ENCODE peak calls at places on chromosomes 11 and 22, in four cellular contexts. S is IMR-90, P is mesenchymal stem cell, I is OCI-LY7. W is an unnamed sample.

GRCh38 chr11:102293873-102294601 is 23.2 kb upstream of the BIRC3 start:
- DNase-seq in P (peak), I (peak), S (peak), W (peak)

GRCh38 chr22:39576027-39576426 is 5.5 kb downstream of the CACNA1I start:
- DNase-seq in S (no peak), P (no peak), I (no peak), W (no peak)

GRCh38 chr11:32333335-32333991 is 101.9 kb downstream of the WT1 start:
- DNase-seq in P (peak), S (peak), I (no peak), W (peak)

GRCh38 chr11:112156594-112157273 is 7.2 kb downstream of the IL18 start:
- DNase-seq in S (no peak), P (no peak), I (no peak), W (no peak)

GRCh38 chr11:110182886-110183285 is 89.7 kb downstream of the ZC3H12C start:
- DNase-seq in P (peak), I (no peak), S (peak), W (peak)

GRCh38 chr22:40218723-40219294 is 41.1 kb downstream of the TNRC6B start:
- DNase-seq in S (peak), I (no peak), P (no peak), W (no peak)

GRCh38 chr22:35154937-35155387 is 89.0 kb downstream of the ISX start:
- DNase-seq in I (peak), P (peak), S (peak), W (peak)

GRCh38 chr11:102244681-102245409 is 72.4 kb upstream of the BIRC3 start:
- DNase-seq in I (no peak), P (peak), S (peak), W (peak)

GRCh38 chr11:9733212-9733611 is 69.3 kb downstream of the SWAP70 start:
- DNase-seq in S (no peak), I (no peak), P (no peak), W (no peak)

GRCh38 chr22:29270475-29271271 is 2.6 kb downstream of the EWSR1 start:
- DNase-seq in I (peak), P (peak), S (peak), W (peak)

GRCh38 chr11:47524200-47524874 is 28.6 kb downstream of the CELF1 start:
- DNase-seq in P (peak), S (no peak), I (no peak), W (no peak)

GRCh38 chr11:116885951-116886629 is 48.7 kb upstream of the APOA1 start:
- DNase-seq in P (peak), S (peak), I (no peak), W (peak)

GRCh38 chr22:26825960-26826359 is 168.6 kb downstream of the MIAT start:
- DNase-seq in S (no peak), P (no peak), I (no peak), W (no peak)

GRCh38 chr11:1943977-1944376 is 3.2 kb upstream of the MRPL23 start:
- DNase-seq in S (peak), I (no peak), P (no peak), W (peak)

GRCh38 chr11:63919267-63920125 is 2.5 kb upstream of the RCOR2 start:
- DNase-seq in S (no peak), I (no peak), P (peak), W (no peak)

GRCh38 chr22:20009582-20010306 is 6.9 kb downstream of the ARVCF start:
- DNase-seq in I (no peak), S (no peak), P (no peak), W (no peak)

GRCh38 chr22:41482319-41482935 is 13.5 kb downstream of the ACO2 start:
- DNase-seq in I (peak), P (peak), S (peak), W (peak)

GRCh38 chr22:23315341-23315917 is 135.1 kb downstream of the BCR start:
- DNase-seq in P (peak), S (peak), I (peak), W (peak)

GRCh38 chr11:48028909-48029685 is 48.7 kb downstream of the PTPRJ start:
- DNase-seq in S (peak), I (peak), P (no peak), W (peak)

GRCh38 chr22:17978027-17978426 is 46.3 kb downstream of the MICAL3 start:
- DNase-seq in I (no peak), P (no peak), S (no peak), W (no peak)

GRCh38 chr22:46111645-46112306 is 38.5 kb upstream of the PPARA start:
- DNase-seq in P (peak), I (no peak), S (no peak), W (no peak)

GRCh38 chr22:42080287-42080686 is 787 bp downstream of the SMDT1 start:
- DNase-seq in S (peak), P (peak), I (no peak), W (peak)

GRCh38 chr22:49815641-49816071 is 12.0 kb downstream of the BRD1 start:
- DNase-seq in I (no peak), S (peak), P (no peak), W (no peak)

GRCh38 chr11:134537296-134537695 is 125.3 kb upstream of the B3GAT1 start:
- DNase-seq in I (no peak), P (no peak), S (no peak), W (no peak)

GRCh38 chr22:32058656-32059280 is 15.7 kb downstream of the SLC5A1 start:
- DNase-seq in I (no peak), P (peak), S (no peak), W (peak)

GRCh38 chr11:46504817-46505613 is 88.8 kb downstream of the AMBRA1 start:
- DNase-seq in I (no peak), P (peak), S (peak), W (peak)

GRCh38 chr11:119351232-119351631 is 4.7 kb upstream of the MFRP start:
- DNase-seq in I (no peak), P (no peak), S (no peak), W (no peak)

GRCh38 chr11:3158131-3158591 is 6.9 kb downstream of the OSBPL5 start:
- DNase-seq in P (no peak), I (no peak), S (no peak), W (no peak)

GRCh38 chr11:60777106-60777505 is 8.0 kb upstream of the MS4A10 start:
- DNase-seq in S (no peak), I (no peak), P (no peak), W (no peak)

GRCh38 chr11:113376156-113376555 is 11.4 kb upstream of the ANKK1 start:
- DNase-seq in P (peak), I (no peak), S (peak), W (peak)

GRCh38 chr22:45877036-45877380 is 100.0 kb downstream of the WNT7B start:
- DNase-seq in P (no peak), I (no peak), S (no peak), W (no peak)

GRCh38 chr11:33257897-33258630 is 883 bp downstream of the HIPK3 start:
- DNase-seq in I (peak), P (peak), S (peak), W (peak)

GRCh38 chr11:44689265-44689664 is 37.5 kb upstream of the TSPAN18 start:
- DNase-seq in P (no peak), S (no peak), I (no peak), W (no peak)

GRCh38 chr22:23826510-23827350 is 12.1 kb downstream of the DERL3 start:
- DNase-seq in I (no peak), P (peak), S (peak), W (no peak)

GRCh38 chr11:59660621-59661020 is 8.2 kb downstream of the PATL1 start:
- DNase-seq in S (no peak), I (no peak), P (no peak), W (no peak)
- H3K4me3 ChIP-seq in S (no peak), I (no peak), P (no peak), W (no peak)

GRCh38 chr11:132784441-132784840 is 747.9 kb downstream of the OPCML start:
- DNase-seq in I (no peak), S (peak), P (peak), W (peak)
- H3K4me2 ChIP-seq in I (no peak), S (no peak), P (no peak), W (no peak)

DNA sequence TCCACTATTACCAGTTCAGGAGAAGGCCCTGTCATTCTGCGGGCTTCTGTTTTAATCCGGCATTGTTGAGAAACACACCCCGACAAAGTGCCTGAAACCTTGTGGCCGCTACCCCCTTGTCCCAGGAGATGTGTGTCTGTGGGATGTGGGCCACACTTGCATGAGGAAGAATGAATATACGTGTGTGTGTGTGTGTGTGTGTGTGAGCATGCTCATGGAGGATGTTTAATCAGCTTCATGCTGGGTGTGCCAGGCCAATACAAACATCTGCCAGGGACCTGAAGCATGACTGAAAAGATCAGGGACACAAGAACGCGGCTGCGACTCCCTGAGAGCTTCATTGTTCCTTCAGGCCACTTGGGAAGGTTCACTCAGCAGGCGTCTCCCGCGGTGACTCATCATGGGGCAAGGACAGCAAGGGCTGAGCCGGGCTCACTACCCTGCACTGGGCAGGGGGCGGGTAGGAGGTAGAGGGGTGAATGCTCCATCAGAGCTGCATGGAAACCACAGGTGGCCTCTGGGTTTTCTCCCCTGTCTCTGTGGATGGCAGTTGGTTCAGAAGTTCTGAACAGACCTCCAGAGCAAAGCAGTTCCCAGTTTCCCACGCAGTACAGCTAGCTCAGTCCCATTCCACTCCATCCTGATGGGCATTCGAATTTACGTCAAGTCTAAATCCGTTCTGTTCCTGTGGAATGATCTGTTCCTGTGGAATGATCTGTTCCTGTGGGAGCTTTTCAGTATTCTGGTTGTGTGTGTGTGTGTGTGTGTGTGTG is 7.0 kb upstream of the MALAT1 start:
- DNase-seq in P (peak), S (peak), I (peak), W (peak)
- H3K4me3 ChIP-seq in P (no peak), S (no peak), I (peak), W (no peak)

DNA sequence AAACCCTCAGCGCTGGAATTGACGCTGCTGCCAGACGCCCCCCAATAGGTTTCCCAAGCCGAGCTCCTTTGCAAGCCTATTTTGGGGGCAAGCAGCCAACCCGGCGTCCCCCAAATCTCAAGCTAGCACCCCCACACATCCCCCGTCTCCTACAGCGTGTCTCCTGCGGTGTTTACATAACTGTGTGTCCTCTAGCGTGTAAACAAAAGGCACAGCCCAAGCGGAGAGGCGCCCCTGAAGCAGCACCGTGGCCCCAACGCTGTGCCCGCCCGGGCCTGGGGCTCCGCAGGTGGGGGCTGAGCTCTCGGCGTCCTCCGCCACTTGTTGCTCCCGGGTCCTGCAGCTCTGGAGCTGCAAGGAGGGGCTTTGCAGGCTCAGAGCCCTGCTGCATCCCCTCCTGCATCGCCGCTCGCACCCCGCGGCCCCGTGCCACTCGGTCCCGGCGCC is 1.6 kb downstream of the CADM1 start:
- DNase-seq in P (peak), S (no peak), I (no peak), W (no peak)
- H3K4me2 ChIP-seq in P (peak), S (peak), I (peak), W (peak)

GRCh38 chr11:120712014-120712413 is 200.5 kb downstream of the GRIK4 start:
- DNase-seq in I (no peak), S (no peak), P (no peak), W (no peak)

GRCh38 chr11:120715239-120715638 is 203.7 kb downstream of the GRIK4 start:
- DNase-seq in S (no peak), I (peak), P (no peak), W (no peak)

GRCh38 chr11:120712862-120713770 is 201.6 kb downstream of the GRIK4 start:
- DNase-seq in I (no peak), P (peak), S (no peak), W (no peak)

GRCh38 chr11:120717042-120717441 is 205.5 kb downstream of the GRIK4 start:
- DNase-seq in I (no peak), P (no peak), S (no peak), W (no peak)

GRCh38 chr11:120714448-120714847 is 202.9 kb downstream of the GRIK4 start:
- DNase-seq in S (no peak), P (peak), I (no peak), W (no peak)
- H3K4me3 ChIP-seq in S (no peak), P (no peak), I (peak), W (no peak)

DNA sequence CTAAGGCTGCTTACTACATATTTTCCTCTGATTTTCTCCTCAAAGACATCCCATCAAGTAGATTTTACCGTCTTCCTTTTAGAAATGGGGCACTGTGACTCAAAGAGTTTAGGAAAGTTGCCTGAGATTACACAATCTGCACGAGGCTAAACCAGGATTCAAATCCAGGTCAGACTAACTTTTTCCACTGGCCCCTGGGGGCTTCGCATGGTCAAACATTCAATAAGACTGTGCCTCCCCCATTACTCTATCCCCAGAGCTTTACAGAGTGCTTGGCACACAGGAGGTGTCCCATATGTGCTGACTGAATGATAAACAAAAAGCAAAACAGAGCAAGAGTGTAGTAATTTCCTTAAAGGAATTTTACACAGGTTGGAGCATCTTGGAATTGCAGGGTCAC is 118.1 kb upstream of the TEAD1 start:
- DNase-seq in S (peak), I (no peak), P (peak), W (peak)
- H3K4me2 ChIP-seq in S (peak), I (no peak), P (no peak), W (peak)

GRCh38 chr11:86916330-86916729 is 38.9 kb downstream of the FZD4 start:
- DNase-seq in I (no peak), S (peak), P (peak), W (peak)
- H3K4me3 ChIP-seq in I (no peak), S (no peak), P (no peak), W (peak)

GRCh38 chr11:28619870-28620540 is 511.8 kb downstream of the METTL15 start:
- DNase-seq in I (no peak), S (peak), P (peak), W (peak)
- H3K4me2 ChIP-seq in I (no peak), S (peak), P (peak), W (no peak)

GRCh38 chr11:103800406-103801114 is 235.9 kb upstream of the DDI1 start:
- DNase-seq in S (no peak), P (peak), I (peak), W (no peak)
- H3K4me3 ChIP-seq in S (no peak), P (no peak), I (no peak), W (no peak)

GRCh38 chr11:128940603-128941002 is 2.1 kb downstream of the TP53AIP1 start:
- DNase-seq in S (no peak), I (no peak), P (no peak), W (no peak)
- H3K4me2 ChIP-seq in S (no peak), I (no peak), P (no peak), W (no peak)

W was measured in fibroblast of lung.